ENCODE peak calls at places on chromosomes 16 and 17, in five cellular contexts. G is testis, A is prostate gland, Y is thyroid gland, X is heart left ventricle. S is an unnamed sample.
A peak's percentile ranks its signal among the peaks of the same experiment; 100 is the strongest.

GRCh38 chr16:75208861-75209505 is 2.0 kb upstream of the CTRB2 start:
- DNase-seq in G (no peak), A (no peak), Y (no peak), X (no peak), S (no peak)

GRCh38 chr16:72099377-72099818 is 5.8 kb downstream of the DHX38 start:
- DNase-seq in G (peak; percentile 75), A (no peak), Y (peak; percentile 28), X (peak; percentile 34), S (no peak)

GRCh38 chr17:35889818-35890773 is 9.9 kb upstream of the CCL5 start:
- DNase-seq in G (peak; percentile 21), A (no peak), Y (peak; percentile 39), X (no peak), S (no peak)

GRCh38 chr17:16491703-16492612 is at the start of gene LRRC75A:
- DNase-seq in G (peak; percentile 51), A (peak; percentile 21), Y (peak; percentile 48), X (peak; percentile 72), S (peak; percentile 68)

GRCh38 chr17:42477173-42477572 is 18.5 kb downstream of the ATP6V0A1 start:
- DNase-seq in G (no peak), A (no peak), Y (no peak), X (no peak), S (no peak)

GRCh38 chr17:47905221-47905733 is 9.2 kb downstream of the SP2 start:
- DNase-seq in G (peak; percentile 87), A (peak; percentile 74), Y (peak; percentile 92), X (peak; percentile 86), S (no peak)

GRCh38 chr17:62732125-62732524 is 76.0 kb downstream of the MARCHF10 start:
- DNase-seq in G (no peak), A (no peak), Y (no peak), X (no peak), S (no peak)

GRCh38 chr16:11007714-11008240 is 63.4 kb downstream of the CLEC16A start:
- DNase-seq in G (no peak), A (no peak), Y (no peak), X (no peak), S (no peak)

GRCh38 chr17:18110636-18111145 is 2.1 kb downstream of the MYO15A start:
- DNase-seq in G (no peak), A (no peak), Y (no peak), X (no peak), S (no peak)

GRCh38 chr16:47110939-47111338 is 32.8 kb downstream of the NETO2 start:
- DNase-seq in G (no peak), A (no peak), Y (no peak), X (no peak), S (no peak)

GRCh38 chr17:72683506-72684404 is 408.7 kb downstream of the SLC39A11 start:
- DNase-seq in G (no peak), A (peak; percentile 77), Y (peak; percentile 5), X (no peak), S (peak; percentile 54)

GRCh38 chr16:75413951-75414350 is 19.4 kb downstream of the CFDP1 start:
- DNase-seq in G (no peak), A (no peak), Y (no peak), X (no peak), S (no peak)

GRCh38 chr16:50680907-50681885 is at the start of gene SNX20:
- DNase-seq in G (peak; percentile 29), A (no peak), Y (no peak), X (peak; percentile 47), S (peak; percentile 83)

GRCh38 chr17:73465851-73466250 is 154.1 kb upstream of the CDC42EP4 start:
- DNase-seq in G (no peak), A (no peak), Y (no peak), X (no peak), S (no peak)

GRCh38 chr17:73068322-73069153 is 23.9 kb downstream of the SLC39A11 start:
- DNase-seq in G (no peak), A (no peak), Y (no peak), X (no peak), S (no peak)

GRCh38 chr17:41812176-41813038 is at the start of gene FKBP10:
- DNase-seq in G (peak; percentile 79), A (peak; percentile 27), Y (peak; percentile 72), X (peak; percentile 78), S (peak; percentile 41)

GRCh38 chr17:66526827-66527226 is 224.4 kb downstream of the PRKCA start:
- DNase-seq in G (no peak), A (no peak), Y (no peak), X (no peak), S (no peak)

GRCh38 chr16:6341993-6342392 is 990.7 kb upstream of the RBFOX1 start:
- DNase-seq in G (no peak), A (no peak), Y (no peak), X (no peak), S (no peak)

GRCh38 chr17:9228408-9229159 is 207.3 kb downstream of the NTN1 start:
- DNase-seq in G (no peak), A (no peak), Y (no peak), X (no peak), S (no peak)

GRCh38 chr16:31132303-31132978 is 3.1 kb downstream of the PRSS8 start:
- DNase-seq in G (no peak), A (no peak), Y (no peak), X (no peak), S (no peak)

GRCh38 chr17:70159980-70160379 is 9.4 kb upstream of the KCNJ2 start:
- DNase-seq in G (no peak), A (no peak), Y (no peak), X (no peak), S (no peak)

GRCh38 chr17:61551255-61551742 is 39.7 kb downstream of the NACA2 start:
- DNase-seq in G (no peak), A (no peak), Y (no peak), X (no peak), S (no peak)

GRCh38 chr17:49748791-49749190 is 15.1 kb downstream of the FAM117A start:
- DNase-seq in G (no peak), A (no peak), Y (no peak), X (no peak), S (peak; percentile 78)

GRCh38 chr17:63142836-63143235 is 176.8 kb downstream of the TANC2 start:
- DNase-seq in G (no peak), A (no peak), Y (no peak), X (no peak), S (no peak)

GRCh38 chr17:48575673-48576478 is 2.3 kb downstream of the HOXB4 start:
- DNase-seq in G (no peak), A (no peak), Y (no peak), X (no peak), S (no peak)

GRCh38 chr16:31301708-31302400 is 42.1 kb downstream of the ITGAM start:
- DNase-seq in G (no peak), A (no peak), Y (no peak), X (no peak), S (no peak)

GRCh38 chr16:82867425-82867824 is 240.7 kb downstream of the CDH13 start:
- DNase-seq in G (no peak), A (no peak), Y (no peak), X (no peak), S (no peak)

GRCh38 chr16:9680968-9681367 is 501.3 kb downstream of the GRIN2A start:
- DNase-seq in G (no peak), A (no peak), Y (no peak), X (no peak), S (no peak)

GRCh38 chr17:76193616-76194015 is 46.7 kb downstream of the RNF157 start:
- DNase-seq in G (no peak), A (no peak), Y (no peak), X (no peak), S (no peak)

DNA sequence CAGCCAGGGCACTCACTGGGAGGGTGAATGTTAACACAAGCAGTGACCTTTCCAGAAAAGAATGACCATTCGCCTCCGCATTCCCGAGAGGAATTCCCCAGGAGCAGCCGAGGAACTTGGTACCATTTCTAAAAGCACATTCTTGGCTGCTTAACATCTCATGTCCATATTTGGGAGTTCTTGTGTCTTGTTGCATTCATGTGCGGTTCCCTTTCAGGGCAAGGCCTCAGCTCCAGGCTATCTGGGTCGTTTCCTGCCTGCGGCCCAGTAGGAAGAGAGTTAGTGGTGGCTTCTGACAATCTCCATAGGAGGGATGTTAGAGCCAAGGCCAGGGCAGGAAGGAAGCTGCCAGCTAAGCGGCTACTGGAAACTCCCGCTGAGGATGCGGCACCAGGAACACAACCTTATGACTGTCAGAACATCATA is 27.9 kb upstream of the MEAK7 start:
- DNase-seq in G (peak; percentile 72), A (peak; percentile 35), Y (peak; percentile 63), X (peak; percentile 68), S (no peak)
- H3K27ac ChIP-seq in G (peak overlapping the region; percentile 60), A (peak overlapping the region; percentile 59), Y (peak overlapping the region; percentile 79), X (peak overlapping the region; percentile 62), S (peak overlapping the region; percentile 57)

GRCh38 chr17:45264430-45264829 is 2.5 kb upstream of the SPATA32 start:
- DNase-seq in G (no peak), A (no peak), Y (no peak), X (no peak), S (no peak)
- TF ChIP-seq POLR2A in G (no peak), A (no peak), Y (no peak), X (no peak), S (no peak)

DNA sequence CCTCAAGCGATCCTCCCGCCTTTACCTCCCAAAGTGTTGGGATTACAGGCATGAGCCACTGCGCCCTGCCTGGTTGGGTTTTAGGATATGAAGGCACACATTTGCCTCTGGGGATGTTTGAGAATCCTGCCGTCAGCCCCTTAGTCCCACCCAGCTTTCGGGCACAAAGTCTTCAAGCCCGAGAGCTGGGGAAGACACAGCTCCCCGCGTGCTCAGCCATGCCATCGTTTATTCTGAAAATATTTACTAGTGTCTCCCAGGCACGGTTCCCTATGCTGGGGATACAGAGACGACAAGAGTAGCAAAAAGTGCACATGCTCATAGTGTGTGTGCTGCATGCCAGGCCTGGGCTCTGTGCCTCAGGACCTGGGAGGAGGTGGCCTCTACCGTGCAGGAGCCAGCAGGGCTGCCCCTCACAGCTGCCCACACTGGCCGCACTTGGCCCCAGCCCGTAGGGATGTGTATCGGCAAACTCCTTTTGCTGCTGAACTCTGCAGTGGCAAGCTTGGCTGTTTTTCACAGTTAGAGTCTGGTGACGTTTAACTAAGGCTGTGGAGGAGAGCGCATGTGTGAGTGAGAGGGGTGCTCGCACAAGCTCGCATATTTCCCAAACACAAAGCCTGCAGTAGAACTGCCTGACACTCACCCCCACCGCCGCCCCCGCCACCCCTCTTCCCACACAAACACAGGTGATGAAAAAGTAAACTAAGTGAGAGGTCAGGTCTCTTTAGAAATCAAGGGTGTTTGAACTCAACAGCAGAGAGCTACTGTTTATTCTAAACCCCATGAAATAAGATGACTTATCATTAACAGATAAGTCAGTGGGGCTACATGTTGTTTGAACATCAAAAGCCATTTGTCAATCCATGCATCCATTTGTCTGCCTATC is 266.4 kb downstream of the MRTFB start:
- DNase-seq in G (peak; percentile 25), A (peak; percentile 17), Y (peak; percentile 64), X (no peak), S (no peak)
- H3K4me3 ChIP-seq in G (no peak overlapping the region), A (no peak overlapping the region), Y (no peak overlapping the region), X (no peak overlapping the region), S (no peak overlapping the region)

DNA sequence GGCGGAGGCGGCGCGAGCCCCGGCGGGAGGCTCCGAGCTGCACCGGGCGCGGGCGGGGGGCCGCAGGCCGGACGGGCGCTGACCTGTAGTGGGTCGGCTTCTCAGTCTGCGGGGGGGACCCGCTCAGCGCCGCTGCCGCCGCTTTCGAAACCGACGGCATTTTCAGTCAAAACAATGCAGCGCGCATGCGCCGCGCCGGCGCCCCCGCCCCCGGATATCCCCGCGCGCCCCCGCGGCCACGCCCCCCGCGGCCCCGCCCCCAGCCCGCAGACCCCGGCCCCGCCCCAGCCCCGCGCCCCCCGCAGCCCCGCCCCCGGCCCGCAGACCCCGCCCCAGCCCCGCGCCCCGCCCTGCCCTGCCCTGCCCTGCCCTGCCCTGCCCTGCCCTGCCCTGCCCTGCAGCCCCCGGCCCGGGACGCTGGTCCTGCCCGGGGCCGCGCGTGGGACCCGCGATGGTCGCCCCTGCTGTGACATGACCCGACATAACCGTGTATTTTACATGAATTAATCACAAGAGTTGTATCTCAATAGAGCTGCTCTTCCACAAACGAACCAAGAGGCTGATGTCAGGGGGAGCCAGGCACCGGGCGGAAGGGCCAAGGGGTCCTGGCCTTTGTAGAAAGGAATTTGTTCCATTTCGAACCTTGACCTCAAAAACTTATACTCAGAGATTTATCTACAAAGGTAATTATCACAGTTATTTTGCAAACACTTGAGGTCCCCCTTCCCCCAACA is at the start of gene UNKL:
- DNase-seq in G (peak; percentile 76), A (peak; percentile 64), Y (peak; percentile 76), X (peak; percentile 83), S (peak; percentile 91)
- H3K27ac ChIP-seq in G (peak within 1 kb of the TSS; percentile 87), A (peak within 1 kb of the TSS; percentile 87), Y (peak within 1 kb of the TSS; percentile 71), X (peak within 1 kb of the TSS; percentile 73), S (peak within 1 kb of the TSS; percentile 77)